ENCODE peak calls at places on chromosome 18, in seven cellular contexts. U is fibroblast of mammary gland; F is SIG-M5; W is IMR-90; Q is tibial artery; D is activated effector memory CD4-positive, alpha-beta T cell treated with Interleukin-2 at 50 U/mL for 16 hours; L is effector CD4-positive, alpha-beta T cell. M is an unnamed sample.

GRCh38 chr18:28036481-28036880 is 140.4 kb downstream of the CDH2 start:
- DNase-seq in U (no peak), F (no peak), W (no peak), Q (no peak), D (no peak), L (no peak), M (no peak)

GRCh38 chr18:49486617-49486958 is 446 bp downstream of the C18orf32 start:
- DNase-seq in U (peak; percentile 27), F (no peak), W (no peak), Q (no peak), D (no peak), L (no peak), M (no peak)

GRCh38 chr18:49855711-49856110 is 42.4 kb upstream of the ACAA2 start:
- DNase-seq in U (no peak), F (no peak), W (no peak), Q (no peak), D (no peak), L (no peak), M (no peak)

GRCh38 chr18:56945171-56945863 is 201.6 kb upstream of the BOD1L2 start:
- DNase-seq in U (no peak), F (no peak), W (peak; percentile 45), Q (no peak), D (no peak), L (no peak), M (no peak)

GRCh38 chr18:35497006-35497333 is 790 bp downstream of the INO80C start:
- DNase-seq in U (peak; percentile 77), F (no peak), W (peak; percentile 51), Q (no peak), D (no peak), L (no peak), M (no peak)

GRCh38 chr18:73043231-73044000 is 175.6 kb upstream of the NETO1 start:
- DNase-seq in U (no peak), F (no peak), W (no peak), Q (no peak), D (no peak), L (no peak), M (no peak)

GRCh38 chr18:58639751-58640427 is 11.0 kb upstream of the ALPK2 start:
- DNase-seq in U (peak; percentile 58), F (peak; percentile 3), W (peak; percentile 69), Q (no peak), D (no peak), L (no peak), M (no peak)

GRCh38 chr18:21741511-21742322 is 1.1 kb downstream of the MIB1 start:
- DNase-seq in U (peak; percentile 30), F (no peak), W (peak; percentile 9), Q (peak; percentile 78), D (no peak), L (peak; percentile 20), M (peak; percentile 68)

GRCh38 chr18:54710519-54711281 is 117.6 kb upstream of the RAB27B start:
- DNase-seq in U (no peak), F (no peak), W (no peak), Q (no peak), D (no peak), L (no peak), M (no peak)

GRCh38 chr18:79517322-79517721 is 121.6 kb downstream of the NFATC1 start:
- DNase-seq in U (no peak), F (no peak), W (no peak), Q (no peak), D (peak; percentile 35), L (no peak), M (peak; percentile 40)

GRCh38 chr18:46477425-46478011 is 179.5 kb downstream of the LOXHD1 start:
- DNase-seq in U (no peak), F (no peak), W (no peak), Q (no peak), D (no peak), L (no peak), M (no peak)

GRCh38 chr18:6627621-6628020 is 101.9 kb upstream of the ARHGAP28 start:
- DNase-seq in U (peak; percentile 76), F (no peak), W (peak; percentile 37), Q (no peak), D (no peak), L (no peak), M (no peak)

GRCh38 chr18:45066210-45066609 is 385.5 kb downstream of the SETBP1 start:
- DNase-seq in U (no peak), F (peak; percentile 31), W (no peak), Q (no peak), D (no peak), L (no peak), M (no peak)

GRCh38 chr18:67977067-67977616 is 460.6 kb upstream of the DSEL start:
- DNase-seq in U (no peak), F (no peak), W (no peak), Q (no peak), D (no peak), L (no peak), M (no peak)

GRCh38 chr18:6807504-6808257 is 78.2 kb downstream of the ARHGAP28 start:
- DNase-seq in U (no peak), F (no peak), W (no peak), Q (no peak), D (no peak), L (no peak), M (no peak)

GRCh38 chr18:1659190-1659589 is 754.5 kb downstream of the ADCYAP1 start:
- DNase-seq in U (no peak), F (no peak), W (no peak), Q (no peak), D (no peak), L (no peak), M (no peak)

GRCh38 chr18:52322307-52322706 is 17.7 kb upstream of the DCC start:
- DNase-seq in U (no peak), F (no peak), W (no peak), Q (no peak), D (no peak), L (no peak), M (no peak)

GRCh38 chr18:32213693-32214092 is 23.9 kb downstream of the MEP1B start:
- DNase-seq in U (no peak), F (no peak), W (no peak), Q (no peak), D (no peak), L (no peak), M (no peak)

GRCh38 chr18:9535430-9535972 is 60.2 kb downstream of the RALBP1 start:
- DNase-seq in U (peak; percentile 98), F (no peak), W (peak; percentile 96), Q (peak; percentile 84), D (no peak), L (no peak), M (no peak)

GRCh38 chr18:75280427-75281280 is 70.1 kb downstream of the TSHZ1 start:
- DNase-seq in U (peak; percentile 18), F (no peak), W (peak; percentile 5), Q (no peak), D (no peak), L (no peak), M (no peak)

GRCh38 chr18:22165049-22165602 is 4.3 kb upstream of the GATA6 start:
- DNase-seq in U (no peak), F (no peak), W (no peak), Q (no peak), D (no peak), L (no peak), M (no peak)

GRCh38 chr18:8332286-8332685 is 277.0 kb upstream of the RAB12 start:
- DNase-seq in U (no peak), F (no peak), W (peak; percentile 35), Q (no peak), D (no peak), L (no peak), M (no peak)

GRCh38 chr18:62716679-62717058 is 1.3 kb downstream of the PHLPP1 start:
- DNase-seq in U (peak; percentile 16), F (no peak), W (no peak), Q (peak; percentile 70), D (peak; percentile 33), L (peak; percentile 53), M (peak; percentile 73)

GRCh38 chr18:2147424-2147823 is 423.9 kb downstream of the METTL4 start:
- DNase-seq in U (peak; percentile 67), F (no peak), W (no peak), Q (no peak), D (no peak), L (no peak), M (no peak)

GRCh38 chr18:57841568-57841967 is 38.5 kb upstream of the ATP8B1 start:
- DNase-seq in U (no peak), F (no peak), W (no peak), Q (no peak), D (no peak), L (no peak), M (no peak)

GRCh38 chr18:74654637-74655036 is 57.0 kb downstream of the ZNF407 start:
- DNase-seq in U (peak; percentile 52), F (no peak), W (peak; percentile 66), Q (no peak), D (no peak), L (no peak), M (no peak)

GRCh38 chr18:42069036-42069435 is 114.0 kb downstream of the PIK3C3 start:
- DNase-seq in U (no peak), F (no peak), W (no peak), Q (no peak), D (no peak), L (no peak), M (no peak)

GRCh38 chr18:35185771-35186170 is 55.1 kb upstream of the ZNF397 start:
- DNase-seq in U (peak; percentile 16), F (no peak), W (no peak), Q (no peak), D (no peak), L (no peak), M (no peak)

GRCh38 chr18:10351221-10351795 is 103.1 kb upstream of the APCDD1 start:
- DNase-seq in U (no peak), F (no peak), W (peak; percentile 47), Q (no peak), D (no peak), L (no peak), M (no peak)

GRCh38 chr18:72675394-72675793 is 131.3 kb upstream of the CBLN2 start:
- DNase-seq in U (no peak), F (no peak), W (no peak), Q (no peak), D (no peak), L (no peak), M (no peak)

GRCh38 chr18:76955529-76956170 is 133.3 kb downstream of the ZNF236 start:
- DNase-seq in U (no peak), F (no peak), W (no peak), Q (no peak), D (no peak), L (no peak), M (no peak)

GRCh38 chr18:48544661-48545415 is 6.0 kb downstream of the CTIF start:
- DNase-seq in U (no peak), F (no peak), W (no peak), Q (no peak), D (no peak), L (no peak), M (peak; percentile 28)

GRCh38 chr18:42363446-42363845 is 408.4 kb downstream of the PIK3C3 start:
- DNase-seq in U (no peak), F (no peak), W (no peak), Q (no peak), D (no peak), L (no peak), M (no peak)

GRCh38 chr18:23568739-23569138 is 17.6 kb downstream of the NPC1 start:
- DNase-seq in U (no peak), F (no peak), W (no peak), Q (no peak), D (no peak), L (no peak), M (no peak)

GRCh38 chr18:23137788-23138216 is 2.5 kb downstream of the CABLES1 start:
- DNase-seq in U (no peak), F (no peak), W (no peak), Q (no peak), D (no peak), L (no peak), M (no peak)

GRCh38 chr18:26628017-26628416 is 79.7 kb upstream of the KCTD1 start:
- DNase-seq in U (no peak), F (no peak), W (no peak), Q (no peak), D (no peak), L (no peak), M (no peak)

GRCh38 chr18:63203497-63203896 is 116.1 kb downstream of the BCL2 start:
- DNase-seq in U (no peak), F (no peak), W (no peak), Q (no peak), D (no peak), L (no peak), M (no peak)

GRCh38 chr18:47832348-47832747 is 98.1 kb downstream of the SMAD2 start:
- DNase-seq in U (no peak), F (no peak), W (peak; percentile 9), Q (no peak), D (no peak), L (no peak), M (no peak)

M was measured in sciatic nerve.